ENCODE peak calls at places on chromosomes 1 and 21, in seven cellular contexts. One of them, this sample, is unnamed.

GRCh38 chr1:80447533-80447932 is 1353.2 kb upstream of the ADGRL2 start:
- DNase-seq in trophoblast cell: no peak
- DNase-seq in neuronal stem cell: no peak
- DNase-seq in H9: no peak
- DNase-seq in IMR-90: no peak
- DNase-seq in mesenchymal stem cell: no peak
- DNase-seq in H1: no peak
- DNase-seq in this sample: no peak

GRCh38 chr1:43506233-43506632 is 24.4 kb upstream of the PTPRF start:
- DNase-seq in trophoblast cell: no peak
- DNase-seq in mesenchymal stem cell: no peak
- DNase-seq in IMR-90: no peak
- DNase-seq in neuronal stem cell: no peak
- DNase-seq in H9: no peak
- DNase-seq in H1: peak
- DNase-seq in this sample: no peak

GRCh38 chr1:225654277-225654597 is 1.3 kb upstream of the ENAH start:
- DNase-seq in H9: no peak
- DNase-seq in mesenchymal stem cell: no peak
- DNase-seq in neuronal stem cell: no peak
- DNase-seq in trophoblast cell: no peak
- DNase-seq in H1: no peak
- DNase-seq in IMR-90: no peak
- DNase-seq in this sample: no peak

GRCh38 chr21:42556960-42557359 is 43.3 kb downstream of the SLC37A1 start:
- DNase-seq in trophoblast cell: peak
- DNase-seq in H1: no peak
- DNase-seq in mesenchymal stem cell: no peak
- DNase-seq in IMR-90: no peak
- DNase-seq in neuronal stem cell: no peak
- DNase-seq in H9: no peak
- DNase-seq in this sample: no peak

GRCh38 chr1:75539230-75540116 is 71.4 kb downstream of the SLC44A5 start:
- DNase-seq in H9: no peak
- DNase-seq in neuronal stem cell: no peak
- DNase-seq in H1: no peak
- DNase-seq in mesenchymal stem cell: peak
- DNase-seq in trophoblast cell: no peak
- DNase-seq in IMR-90: no peak
- DNase-seq in this sample: no peak

GRCh38 chr1:3668585-3669300 is 16.4 kb downstream of the TP73 start:
- DNase-seq in IMR-90: no peak
- DNase-seq in neuronal stem cell: no peak
- DNase-seq in H1: peak
- DNase-seq in trophoblast cell: peak
- DNase-seq in H9: peak
- DNase-seq in mesenchymal stem cell: no peak
- DNase-seq in this sample: peak

GRCh38 chr1:56967900-56968832 is 2.4 kb upstream of the C8B start:
- DNase-seq in IMR-90: peak
- DNase-seq in mesenchymal stem cell: peak
- DNase-seq in trophoblast cell: no peak
- DNase-seq in H1: peak
- DNase-seq in H9: peak
- DNase-seq in neuronal stem cell: peak
- DNase-seq in this sample: peak

GRCh38 chr1:27487927-27488522 is 1.9 kb downstream of the WASF2 start:
- DNase-seq in H9: no peak
- DNase-seq in IMR-90: no peak
- DNase-seq in neuronal stem cell: no peak
- DNase-seq in H1: no peak
- DNase-seq in mesenchymal stem cell: peak
- DNase-seq in trophoblast cell: no peak
- DNase-seq in this sample: no peak

GRCh38 chr1:55932402-55932801 is 647.0 kb downstream of the PLPP3 start:
- DNase-seq in H1: no peak
- DNase-seq in H9: no peak
- DNase-seq in IMR-90: no peak
- DNase-seq in mesenchymal stem cell: no peak
- DNase-seq in neuronal stem cell: no peak
- DNase-seq in trophoblast cell: peak
- DNase-seq in this sample: no peak

GRCh38 chr1:46523556-46524443 is 27.6 kb downstream of the KNCN start:
- DNase-seq in trophoblast cell: no peak
- DNase-seq in H1: no peak
- DNase-seq in H9: no peak
- DNase-seq in IMR-90: no peak
- DNase-seq in mesenchymal stem cell: no peak
- DNase-seq in neuronal stem cell: no peak
- DNase-seq in this sample: no peak

GRCh38 chr1:167819849-167820683 is 93.9 kb downstream of the ADCY10 start:
- DNase-seq in trophoblast cell: peak
- DNase-seq in H9: peak
- DNase-seq in H1: peak
- DNase-seq in neuronal stem cell: peak
- DNase-seq in mesenchymal stem cell: peak
- DNase-seq in IMR-90: peak
- DNase-seq in this sample: peak

GRCh38 chr1:24338447-24338846 is 19.3 kb downstream of the GRHL3 start:
- DNase-seq in trophoblast cell: no peak
- DNase-seq in H1: no peak
- DNase-seq in neuronal stem cell: no peak
- DNase-seq in H9: no peak
- DNase-seq in IMR-90: no peak
- DNase-seq in mesenchymal stem cell: no peak
- DNase-seq in this sample: no peak

GRCh38 chr1:54816951-54817350 is 15.8 kb upstream of the TTC22 start:
- DNase-seq in trophoblast cell: no peak
- DNase-seq in H9: no peak
- DNase-seq in neuronal stem cell: no peak
- DNase-seq in mesenchymal stem cell: no peak
- DNase-seq in IMR-90: no peak
- DNase-seq in H1: peak
- DNase-seq in this sample: no peak
- H3K4ac ChIP-seq in trophoblast cell: no peak
- H3K4ac ChIP-seq in H9: no peak
- H3K4ac ChIP-seq in neuronal stem cell: peak
- H3K4ac ChIP-seq in mesenchymal stem cell: no peak
- H3K4ac ChIP-seq in IMR-90: no peak
- H3K4ac ChIP-seq in H1: peak
- H3K4ac ChIP-seq in this sample: no peak

GRCh38 chr1:61100578-61100977 is 18.2 kb downstream of the NFIA start:
- DNase-seq in H9: no peak
- DNase-seq in H1: no peak
- DNase-seq in trophoblast cell: no peak
- DNase-seq in neuronal stem cell: no peak
- DNase-seq in mesenchymal stem cell: no peak
- DNase-seq in IMR-90: no peak
- DNase-seq in this sample: no peak
- H2BK120ac ChIP-seq in H9: no peak
- H2BK120ac ChIP-seq in H1: no peak
- H2BK120ac ChIP-seq in trophoblast cell: no peak
- H2BK120ac ChIP-seq in neuronal stem cell: no peak
- H2BK120ac ChIP-seq in mesenchymal stem cell: no peak
- H2BK120ac ChIP-seq in IMR-90: no peak
- H2BK120ac ChIP-seq in this sample: no peak

GRCh38 chr1:21300774-21301173 is 10.5 kb upstream of the ECE1 start:
- DNase-seq in trophoblast cell: peak
- DNase-seq in H1: no peak
- DNase-seq in mesenchymal stem cell: no peak
- DNase-seq in IMR-90: no peak
- DNase-seq in neuronal stem cell: no peak
- DNase-seq in H9: no peak
- DNase-seq in this sample: no peak
- H3K4ac ChIP-seq in trophoblast cell: no peak
- H3K4ac ChIP-seq in H1: no peak
- H3K4ac ChIP-seq in mesenchymal stem cell: no peak
- H3K4ac ChIP-seq in IMR-90: peak
- H3K4ac ChIP-seq in neuronal stem cell: no peak
- H3K4ac ChIP-seq in H9: no peak
- H3K4ac ChIP-seq in this sample: no peak

DNA sequence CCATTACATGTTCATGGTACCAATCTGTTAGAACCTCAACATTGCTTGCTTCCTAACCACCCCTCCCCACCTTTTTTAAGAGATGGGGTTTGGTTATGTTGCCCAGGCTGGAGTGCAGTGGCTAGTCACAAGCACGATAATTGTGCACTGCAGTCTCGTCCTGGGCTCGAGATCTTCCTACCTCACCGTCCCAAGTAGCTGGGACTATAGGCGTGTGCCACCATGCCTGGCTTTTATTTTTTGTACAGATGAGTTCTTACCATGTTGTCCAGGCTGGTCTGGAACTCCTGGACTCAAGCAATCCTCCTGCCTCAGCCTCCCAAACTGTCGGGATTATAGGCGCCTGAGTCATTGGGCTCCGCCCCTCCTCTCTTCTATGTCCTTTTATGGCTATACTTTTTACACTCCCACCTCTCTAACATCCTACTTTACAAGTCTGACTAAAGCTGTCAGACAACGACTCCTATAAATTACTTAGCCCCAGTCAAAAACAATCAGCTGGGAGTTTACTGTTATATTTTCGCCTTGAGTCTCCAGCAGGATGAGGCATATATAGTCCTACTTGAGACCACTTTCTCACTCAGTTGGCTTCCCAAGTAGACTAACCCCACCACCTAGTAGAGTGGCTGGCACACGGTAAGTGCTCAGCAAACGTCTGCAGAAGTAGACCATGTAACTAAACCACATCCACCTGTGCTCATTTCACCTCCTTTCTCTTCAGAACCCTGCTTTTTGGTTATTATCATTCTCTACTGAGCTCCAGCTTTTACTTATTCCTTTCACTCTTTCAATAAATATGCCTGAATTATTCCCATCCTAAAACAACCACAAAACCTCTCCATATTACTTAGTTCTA is 13.8 kb downstream of the ENSA start:
- DNase-seq in trophoblast cell: no peak
- DNase-seq in H1: no peak
- DNase-seq in mesenchymal stem cell: peak
- DNase-seq in neuronal stem cell: no peak
- DNase-seq in IMR-90: no peak
- DNase-seq in H9: no peak
- DNase-seq in this sample: no peak
- H2BK120ac ChIP-seq in trophoblast cell: no peak
- H2BK120ac ChIP-seq in H1: no peak
- H2BK120ac ChIP-seq in mesenchymal stem cell: peak
- H2BK120ac ChIP-seq in neuronal stem cell: no peak
- H2BK120ac ChIP-seq in IMR-90: peak
- H2BK120ac ChIP-seq in H9: no peak
- H2BK120ac ChIP-seq in this sample: no peak

GRCh38 chr21:38622827-38623209 is 124.5 kb upstream of the ERG start:
- DNase-seq in H1: no peak
- DNase-seq in mesenchymal stem cell: no peak
- DNase-seq in IMR-90: no peak
- DNase-seq in neuronal stem cell: no peak
- DNase-seq in H9: no peak
- DNase-seq in trophoblast cell: no peak
- DNase-seq in this sample: no peak

GRCh38 chr21:38625000-38625399 is 126.7 kb upstream of the ERG start:
- DNase-seq in trophoblast cell: no peak
- DNase-seq in IMR-90: no peak
- DNase-seq in mesenchymal stem cell: no peak
- DNase-seq in neuronal stem cell: no peak
- DNase-seq in H9: no peak
- DNase-seq in H1: no peak
- DNase-seq in this sample: no peak

GRCh38 chr21:38622081-38622826 is 124.0 kb upstream of the ERG start:
- DNase-seq in H1: no peak
- DNase-seq in IMR-90: no peak
- DNase-seq in mesenchymal stem cell: no peak
- DNase-seq in trophoblast cell: no peak
- DNase-seq in neuronal stem cell: no peak
- DNase-seq in H9: no peak
- DNase-seq in this sample: no peak

GRCh38 chr21:38621132-38621531 is 122.9 kb upstream of the ERG start:
- DNase-seq in IMR-90: no peak
- DNase-seq in H9: no peak
- DNase-seq in trophoblast cell: no peak
- DNase-seq in H1: no peak
- DNase-seq in neuronal stem cell: no peak
- DNase-seq in mesenchymal stem cell: no peak
- DNase-seq in this sample: peak

GRCh38 chr21:38623552-38623951 is 125.3 kb upstream of the ERG start:
- DNase-seq in mesenchymal stem cell: no peak
- DNase-seq in H1: no peak
- DNase-seq in neuronal stem cell: no peak
- DNase-seq in IMR-90: no peak
- DNase-seq in H9: no peak
- DNase-seq in trophoblast cell: no peak
- DNase-seq in this sample: no peak
- H3K4ac ChIP-seq in mesenchymal stem cell: no peak
- H3K4ac ChIP-seq in H1: no peak
- H3K4ac ChIP-seq in neuronal stem cell: no peak
- H3K4ac ChIP-seq in IMR-90: no peak
- H3K4ac ChIP-seq in H9: no peak
- H3K4ac ChIP-seq in trophoblast cell: no peak
- H3K4ac ChIP-seq in this sample: no peak

GRCh38 chr1:22260860-22261432 is 118.0 kb upstream of the WNT4 start:
- DNase-seq in H9: no peak
- DNase-seq in neuronal stem cell: no peak
- DNase-seq in trophoblast cell: no peak
- DNase-seq in mesenchymal stem cell: no peak
- DNase-seq in H1: no peak
- DNase-seq in IMR-90: no peak
- DNase-seq in this sample: no peak

GRCh38 chr1:22262583-22262982 is 119.7 kb upstream of the WNT4 start:
- DNase-seq in neuronal stem cell: no peak
- DNase-seq in H9: peak
- DNase-seq in mesenchymal stem cell: no peak
- DNase-seq in H1: no peak
- DNase-seq in IMR-90: no peak
- DNase-seq in trophoblast cell: peak
- DNase-seq in this sample: peak

GRCh38 chr1:22264464-22265330 is 121.8 kb upstream of the WNT4 start:
- DNase-seq in neuronal stem cell: peak
- DNase-seq in mesenchymal stem cell: no peak
- DNase-seq in IMR-90: no peak
- DNase-seq in H9: no peak
- DNase-seq in H1: peak
- DNase-seq in trophoblast cell: peak
- DNase-seq in this sample: peak

GRCh38 chr1:22261580-22261979 is 118.7 kb upstream of the WNT4 start:
- DNase-seq in mesenchymal stem cell: no peak
- DNase-seq in H9: no peak
- DNase-seq in neuronal stem cell: no peak
- DNase-seq in IMR-90: no peak
- DNase-seq in trophoblast cell: no peak
- DNase-seq in H1: no peak
- DNase-seq in this sample: no peak

GRCh38 chr1:22263359-22263758 is 120.5 kb upstream of the WNT4 start:
- DNase-seq in trophoblast cell: no peak
- DNase-seq in mesenchymal stem cell: no peak
- DNase-seq in H9: no peak
- DNase-seq in IMR-90: no peak
- DNase-seq in neuronal stem cell: no peak
- DNase-seq in H1: no peak
- DNase-seq in this sample: no peak
- H2BK120ac ChIP-seq in trophoblast cell: peak
- H2BK120ac ChIP-seq in mesenchymal stem cell: no peak
- H2BK120ac ChIP-seq in H9: no peak
- H2BK120ac ChIP-seq in IMR-90: no peak
- H2BK120ac ChIP-seq in neuronal stem cell: no peak
- H2BK120ac ChIP-seq in H1: no peak
- H2BK120ac ChIP-seq in this sample: no peak